ENCODE peak calls at places on chromosomes 1 and 21, in four cellular contexts. X is NCI-H460, J is posterior vena cava, B is colonic mucosa. W is an unnamed sample.

GRCh38 chr1:233061265-233061664 is 110.9 kb downstream of the NTPCR start:
- DNase-seq in X (no peak), B (no peak), J (no peak), W (no peak)

GRCh38 chr1:55713516-55713915 is 498.4 kb upstream of the USP24 start:
- DNase-seq in J (no peak), B (no peak), X (no peak), W (no peak)

GRCh38 chr1:64841330-64842065 is 96.6 kb downstream of the RAVER2 start:
- DNase-seq in J (no peak), X (no peak), B (no peak), W (no peak)

GRCh38 chr1:242056988-242057744 is 58.3 kb upstream of the MAP1LC3C start:
- DNase-seq in X (no peak), J (peak), B (no peak), W (no peak)

GRCh38 chr1:186486061-186486460 is 25.1 kb upstream of the PDC start:
- DNase-seq in J (no peak), B (no peak), X (no peak), W (no peak)

GRCh38 chr1:208374391-208374941 is 130.3 kb upstream of the PLXNA2 start:
- DNase-seq in J (no peak), B (no peak), X (no peak), W (no peak)

GRCh38 chr1:178633068-178633467 is 92.0 kb upstream of the RALGPS2 start:
- DNase-seq in J (no peak), X (no peak), B (no peak), W (no peak)

GRCh38 chr1:236363237-236363636 is 30.8 kb upstream of the EDARADD start:
- DNase-seq in B (no peak), X (no peak), J (no peak), W (no peak)

GRCh38 chr21:36395353-36396111 is 10.3 kb downstream of the CHAF1B start:
- DNase-seq in X (no peak), J (no peak), B (no peak), W (no peak)

GRCh38 chr1:200179126-200179780 is 151.7 kb downstream of the NR5A2 start:
- DNase-seq in J (no peak), X (no peak), B (no peak), W (no peak)

GRCh38 chr21:34807881-34808568 is 139.2 kb downstream of the CLIC6 start:
- DNase-seq in B (no peak), X (peak), J (peak), W (no peak)

GRCh38 chr1:208216062-208216461 is 28.1 kb downstream of the PLXNA2 start:
- DNase-seq in X (no peak), B (no peak), J (no peak), W (no peak)

GRCh38 chr1:78334952-78335351 is 155.8 kb upstream of the PTGFR start:
- DNase-seq in J (no peak), B (no peak), X (no peak), W (no peak)

GRCh38 chr1:67749844-67750689 is 65.1 kb downstream of the GADD45A start:
- DNase-seq in J (peak), B (no peak), X (no peak), W (peak)

GRCh38 chr1:2352341-2353214 is 38.8 kb downstream of the MORN1 start:
- DNase-seq in J (peak), B (no peak), X (no peak), W (no peak)

GRCh38 chr1:239723821-239724367 is 337.5 kb downstream of the CHRM3 start:
- DNase-seq in B (no peak), J (no peak), X (no peak), W (no peak)

GRCh38 chr21:43600642-43601397 is 58.5 kb downstream of the HSF2BP start:
- DNase-seq in J (no peak), X (peak), B (no peak), W (no peak)

GRCh38 chr1:101905298-101905794 is 91.4 kb downstream of the OLFM3 start:
- DNase-seq in J (no peak), X (no peak), B (no peak), W (peak)

GRCh38 chr21:45618846-45619485 is 24.6 kb upstream of the PCBP3 start:
- DNase-seq in X (peak), J (peak), B (no peak), W (no peak)

GRCh38 chr1:164613176-164613575 is 54.2 kb downstream of the PBX1 start:
- DNase-seq in B (peak), X (no peak), J (no peak), W (no peak)

GRCh38 chr1:155944396-155944728 is 2.9 kb downstream of the RXFP4 start:
- DNase-seq in X (no peak), J (no peak), B (no peak), W (no peak)

GRCh38 chr1:225653463-225654276 is 747 bp upstream of the ENAH start:
- DNase-seq in B (peak), X (peak), J (peak), W (no peak)

GRCh38 chr1:148307583-148308185 is 155.6 kb upstream of the NBPF11 start:
- DNase-seq in X (no peak), J (no peak), B (no peak), W (no peak)

GRCh38 chr1:169360415-169360814 is 7.2 kb downstream of the NME7 start:
- DNase-seq in J (no peak), B (no peak), X (no peak), W (no peak)

GRCh38 chr1:87252406-87252805 is 76.3 kb upstream of the LMO4 start:
- DNase-seq in J (no peak), B (no peak), X (no peak), W (no peak)

GRCh38 chr1:54606990-54607325 is 16.4 kb downstream of the FAM151A start:
- DNase-seq in X (no peak), J (no peak), B (no peak), W (no peak)

GRCh38 chr21:33858672-33859372 is 56.8 kb downstream of the ATP5PO start:
- DNase-seq in J (peak), B (no peak), X (no peak), W (no peak)

GRCh38 chr1:65195495-65196417 is 47.8 kb downstream of the AK4 start:
- DNase-seq in B (no peak), J (no peak), X (no peak), W (no peak)

GRCh38 chr21:29351691-29352090 is 53.0 kb downstream of the BACH1 start:
- DNase-seq in J (no peak), B (no peak), X (no peak), W (no peak)

W was measured in COLO829.